ENCODE peak calls at places on chromosomes 2 and 18, in nine cellular contexts. D is GM12865, K is HCT116, S is tibial artery, Z is RWPE1, Y is dorsolateral prefrontal cortex, T is esophagus squamous epithelium, R is B cell, I is IMR-90. J is an unnamed sample.

GRCh38 chr18:76923485-76924085 is 101.2 kb downstream of the ZNF236 start:
- DNase-seq in T (no peak), D (peak; percentile 22), R (no peak), Z (no peak), S (no peak), Y (no peak), I (peak; percentile 17), K (peak; percentile 34), J (peak; percentile 47)

GRCh38 chr2:218959761-218960195 is 312 bp downstream of the CDK5R2 start:
- DNase-seq in T (no peak), K (no peak), Y (no peak), S (no peak), D (no peak), I (no peak), R (no peak), Z (no peak), J (no peak)

GRCh38 chr2:16777123-16777872 is 111.7 kb upstream of the CYRIA start:
- DNase-seq in T (no peak), Y (no peak), D (no peak), S (no peak), Z (no peak), R (no peak), I (no peak), K (no peak), J (no peak)

GRCh38 chr2:204122425-204122824 is 185.9 kb downstream of the ICOS start:
- DNase-seq in Y (no peak), K (no peak), Z (no peak), T (no peak), I (no peak), S (no peak), D (no peak), R (no peak), J (no peak)

GRCh38 chr2:39867268-39867667 is 88.2 kb upstream of the THUMPD2 start:
- DNase-seq in R (no peak), T (no peak), S (no peak), Z (no peak), I (no peak), D (no peak), K (no peak), Y (no peak), J (no peak)

GRCh38 chr2:119293900-119294299 is 70.3 kb downstream of the STEAP3 start:
- DNase-seq in T (no peak), Z (no peak), R (no peak), Y (no peak), K (no peak), D (no peak), I (no peak), S (no peak), J (no peak)

GRCh38 chr2:241121008-241121407 is 18.9 kb upstream of the MTERF4 start:
- DNase-seq in Z (no peak), D (no peak), K (no peak), S (no peak), T (no peak), Y (no peak), I (no peak), R (no peak), J (no peak)

GRCh38 chr2:197883354-197884032 is 79.1 kb downstream of the PLCL1 start:
- DNase-seq in S (no peak), Y (no peak), R (no peak), Z (peak; percentile 5), T (no peak), K (no peak), I (peak; percentile 78), D (no peak), J (no peak)

GRCh38 chr2:231113489-231113888 is 11.4 kb downstream of the HTR2B start:
- DNase-seq in R (no peak), Y (no peak), Z (no peak), T (no peak), I (no peak), K (no peak), S (no peak), D (no peak), J (no peak)

DNA sequence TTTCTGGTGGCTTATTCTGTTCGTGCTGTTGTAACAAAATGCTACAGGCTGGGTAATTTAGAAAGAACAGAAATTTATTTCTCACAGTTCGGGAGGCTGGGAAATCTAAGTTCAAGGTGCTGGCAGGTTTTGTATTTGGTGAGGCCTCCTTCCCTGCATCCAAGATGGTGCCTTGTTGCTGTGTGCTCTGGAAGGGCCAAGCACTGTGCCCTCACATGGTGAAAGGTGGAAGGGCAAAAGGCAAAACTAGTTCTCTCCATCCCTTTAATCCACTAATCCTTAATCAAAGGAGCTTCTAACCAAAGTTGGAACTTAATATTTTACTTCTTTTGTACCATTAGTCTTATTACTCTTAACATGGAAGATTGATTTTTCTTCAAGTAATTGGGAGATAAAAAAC is 7.4 kb downstream of the MRPL19 start:
- DNase-seq in Y (no peak), Z (no peak), T (no peak), I (no peak), K (no peak), S (no peak), D (no peak), R (no peak), J (no peak)
- TF ChIP-seq CTCF in Y (no peak), Z (no peak), T (no peak), I (no peak), K (no peak), S (no peak), D (no peak), R (no peak), J (no peak)

DNA sequence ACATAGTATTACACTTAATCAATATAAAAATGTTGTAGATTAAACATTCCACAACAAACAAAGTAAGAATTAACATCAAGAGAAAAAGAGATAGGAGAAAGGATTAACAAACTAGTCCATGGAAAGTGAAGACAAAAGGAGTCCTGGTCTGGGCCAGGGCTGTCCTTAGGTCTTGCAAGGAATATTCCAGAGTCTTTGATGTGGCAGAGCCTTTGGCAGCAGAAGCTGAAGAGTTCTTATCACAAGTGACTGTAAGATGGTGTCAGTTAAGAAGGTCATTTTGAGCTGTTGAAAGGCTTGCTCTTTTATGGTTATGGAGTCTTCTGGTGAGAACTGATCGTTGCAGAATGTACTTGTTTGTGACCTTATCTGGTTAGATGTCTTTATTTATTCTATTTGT is 127.7 kb upstream of the LRRTM4 start:
- DNase-seq in R (no peak), K (no peak), I (no peak), D (no peak), S (no peak), T (no peak), Z (no peak), Y (no peak), J (no peak)
- TF ChIP-seq CTCF in R (no peak), K (no peak), I (no peak), D (no peak), S (no peak), T (no peak), Z (no peak), Y (no peak), J (no peak)

GRCh38 chr2:205685314-205686230 is 3.3 kb downstream of the NRP2 start:
- DNase-seq in T (no peak), Y (no peak), S (no peak), D (no peak), I (peak; percentile 67), K (no peak), R (peak; percentile 48), Z (peak; percentile 75), J (peak; percentile 63)
- TF ChIP-seq CTCF in T (no peak), Y (no peak), S (no peak), D (no peak), I (peak; percentile 1), K (no peak), R (no peak), Z (no peak), J (no peak)

DNA sequence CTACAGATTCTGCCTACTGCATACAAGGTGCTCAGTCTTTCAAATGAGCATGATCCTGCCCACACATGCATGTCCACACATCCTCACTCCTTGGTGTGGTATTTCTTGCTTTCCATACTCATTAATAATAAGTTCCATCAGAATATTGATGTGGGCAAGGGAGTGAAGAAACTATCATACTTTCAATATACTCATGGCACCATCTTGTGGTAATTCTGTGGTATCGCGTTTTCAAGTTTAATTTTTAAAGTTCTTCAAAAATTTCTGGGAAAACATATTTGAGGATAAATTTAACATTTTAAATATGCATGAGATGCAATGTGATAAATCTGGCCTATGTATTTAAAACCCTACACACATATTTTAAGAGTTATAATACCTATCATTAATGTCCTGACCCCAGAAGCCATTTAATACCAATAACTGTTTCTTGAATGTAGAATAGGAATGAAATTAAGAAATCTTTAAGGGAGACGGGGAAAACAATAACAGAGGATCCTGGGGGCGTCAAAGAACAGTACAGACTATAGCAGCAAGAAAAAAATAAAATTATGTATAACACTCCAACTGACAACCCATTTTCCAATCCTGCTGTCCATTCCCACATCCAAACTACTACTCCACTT is 110.1 kb downstream of the ZNF385B start:
- DNase-seq in K (peak; percentile 18), I (peak; percentile 47), D (peak; percentile 10), S (no peak), R (peak; percentile 13), T (no peak), Z (peak; percentile 28), Y (no peak), J (no peak)
- TF ChIP-seq CTCF in K (peak; percentile 42), I (peak; percentile 81), D (peak; percentile 40), S (peak; percentile 60), R (peak; percentile 76), T (peak; percentile 57), Z (peak; percentile 64), Y (peak; percentile 79), J (peak; percentile 63)

GRCh38 chr2:180124273-180124881 is 117.3 kb upstream of the CWC22 start:
- DNase-seq in S (no peak), T (no peak), Y (no peak), I (peak; percentile 67), R (peak; percentile 17), K (peak; percentile 51), Z (peak; percentile 42), D (peak; percentile 50), J (peak; percentile 4)
- TF ChIP-seq CTCF in S (peak; percentile 33), T (peak; percentile 56), Y (peak; percentile 86), I (peak; percentile 73), R (peak; percentile 68), K (peak; percentile 44), Z (peak; percentile 71), D (peak; percentile 49), J (peak; percentile 60)

DNA sequence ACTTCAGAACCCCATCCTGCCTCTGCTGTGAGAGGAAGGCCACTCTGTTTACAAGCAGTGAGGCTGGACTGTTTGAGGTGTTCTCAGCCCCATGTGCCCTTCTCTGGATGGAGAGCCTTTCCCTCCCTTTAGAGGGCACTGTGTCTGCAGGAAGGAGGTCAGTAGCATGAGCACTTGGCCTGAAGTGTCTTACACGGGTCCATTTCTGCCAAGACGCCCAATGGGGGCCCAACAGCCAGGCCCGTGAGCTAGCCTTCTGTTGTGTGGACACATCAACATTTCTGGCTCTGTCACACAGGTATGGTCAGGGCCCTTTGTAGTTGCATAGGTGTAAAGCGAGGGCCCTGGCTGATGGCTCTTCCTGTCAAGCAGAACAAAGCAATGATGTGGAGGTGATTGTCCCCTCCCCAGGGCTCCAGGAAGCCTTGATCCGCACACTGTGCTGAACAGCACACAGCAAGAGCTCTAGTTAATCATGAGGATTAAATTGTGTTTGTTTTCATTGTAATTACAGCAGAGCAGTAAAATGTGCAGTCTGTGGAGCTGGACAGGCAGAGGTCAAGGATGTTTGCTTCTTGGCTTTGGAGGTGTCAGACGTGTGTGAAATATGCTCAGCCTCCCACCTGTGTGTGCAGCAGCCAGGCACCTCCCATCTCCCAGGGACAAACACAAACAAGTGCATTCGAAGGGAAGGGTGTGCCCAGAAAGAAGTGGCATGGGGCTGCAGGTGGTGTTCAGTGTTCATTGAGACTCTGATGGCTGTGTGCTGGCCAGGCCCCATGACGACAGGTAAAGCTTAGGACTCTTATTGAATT is 132.1 kb downstream of the SH3RF3 start:
- DNase-seq in D (peak; percentile 35), I (peak; percentile 34), Z (no peak), R (no peak), T (no peak), S (peak; percentile 49), Y (no peak), K (no peak), J (peak; percentile 30)
- TF ChIP-seq CTCF in D (peak; percentile 17), I (peak; percentile 34), Z (no peak), R (no peak), T (no peak), S (no peak), Y (no peak), K (peak; percentile 55), J (peak; percentile 3)